ENCODE peak calls at places on chromosomes 7 and 10, in seven cellular contexts. L, G, P, Q, V, U and R are unnamed samples.

GRCh38 chr10:24240001-24240751 is 31.2 kb downstream of the KIAA1217 start:
- DNase-seq in V (no peak), P (no peak), G (no peak), U (no peak), Q (no peak), L (no peak), R (peak)

GRCh38 chr7:17185690-17186070 is 112.8 kb upstream of the AHR start:
- DNase-seq in P (no peak), U (no peak), L (no peak), Q (no peak), G (no peak), V (no peak), R (no peak)

GRCh38 chr10:97215619-97216018 is 29.9 kb upstream of the SLIT1 start:
- DNase-seq in L (no peak), G (no peak), U (no peak), V (no peak), Q (no peak), P (no peak), R (no peak)

GRCh38 chr10:45809829-45810228 is 37.5 kb downstream of the AGAP4 start:
- DNase-seq in L (no peak), P (no peak), Q (no peak), U (no peak), G (no peak), V (no peak), R (no peak)

GRCh38 chr7:10536561-10536960 is 437.1 kb upstream of the PHF14 start:
- DNase-seq in L (no peak), P (no peak), G (no peak), Q (no peak), V (no peak), U (no peak), R (no peak)

GRCh38 chr7:30703756-30704155 is 21.5 kb upstream of the CRHR2 start:
- DNase-seq in L (no peak), U (peak), V (no peak), Q (no peak), G (no peak), P (no peak), R (no peak)

GRCh38 chr7:70712942-70713341 is 419.0 kb upstream of the GALNT17 start:
- DNase-seq in P (no peak), L (no peak), V (no peak), Q (no peak), U (no peak), G (no peak), R (no peak)

GRCh38 chr7:85896531-85896930 is 709.7 kb upstream of the SEMA3D start:
- DNase-seq in G (no peak), V (no peak), L (no peak), U (no peak), P (no peak), Q (no peak), R (no peak)

GRCh38 chr7:94195201-94195600 is 191.0 kb upstream of the BET1 start:
- DNase-seq in L (no peak), U (no peak), Q (no peak), P (no peak), V (no peak), G (no peak), R (no peak)

GRCh38 chr10:70921285-70921684 is 32.9 kb upstream of the PCBD1 start:
- DNase-seq in U (no peak), V (no peak), G (no peak), L (no peak), P (no peak), Q (no peak), R (no peak)

GRCh38 chr7:8232999-8233847 is 28.7 kb downstream of the ICA1 start:
- DNase-seq in U (no peak), Q (no peak), P (no peak), L (no peak), V (no peak), G (no peak), R (no peak)

GRCh38 chr7:73919694-73920375 is 58.9 kb downstream of the TMEM270 start:
- DNase-seq in L (no peak), U (no peak), P (no peak), V (no peak), Q (no peak), G (no peak), R (no peak)

GRCh38 chr7:50204576-50204975 is 99.9 kb upstream of the IKZF1 start:
- DNase-seq in Q (no peak), V (no peak), P (no peak), U (no peak), L (no peak), G (no peak), R (no peak)

GRCh38 chr10:113663142-113663541 is 699 bp downstream of the NRAP start:
- DNase-seq in P (no peak), L (no peak), Q (no peak), G (no peak), V (no peak), U (no peak), R (no peak)

GRCh38 chr7:128437426-128438332 is 18.0 kb upstream of the HILPDA start:
- DNase-seq in U (no peak), Q (no peak), V (no peak), P (no peak), L (no peak), G (no peak), R (no peak)

GRCh38 chr10:104321716-104322415 is 16.4 kb downstream of the ITPRIP start:
- DNase-seq in Q (no peak), P (peak), V (no peak), G (no peak), U (no peak), L (no peak), R (no peak)

GRCh38 chr10:133324198-133324792 is 12.4 kb downstream of the CALY start:
- DNase-seq in P (peak), G (no peak), U (no peak), Q (peak), V (peak), L (no peak), R (peak)

GRCh38 chr7:106199813-106200364 is 84.9 kb downstream of the NAMPT start:
- DNase-seq in V (no peak), L (no peak), G (no peak), U (no peak), Q (no peak), P (no peak), R (no peak)

GRCh38 chr7:159114981-159115380 is 29.7 kb downstream of the VIPR2 start:
- DNase-seq in U (no peak), L (no peak), G (no peak), V (no peak), Q (no peak), P (no peak), R (peak)

GRCh38 chr7:143882020-143882610 is 19.9 kb downstream of the TCAF1 start:
- DNase-seq in P (no peak), V (no peak), L (no peak), U (no peak), Q (no peak), G (peak), R (peak)